ENCODE peak calls at places on chromosomes 1 and 21, in four cellular contexts. W is cardiac muscle cell, R is transverse colon, D is lower lobe of right lung. L is an unnamed sample.

GRCh38 chr1:5513891-5514515 is 478.2 kb downstream of the NPHP4 start:
- DNase-seq in W (no peak), R (peak; percentile 50), D (no peak), L (no peak)

GRCh38 chr1:43019226-43019625 is 60.6 kb upstream of the SLC2A1 start:
- DNase-seq in W (no peak), R (no peak), D (no peak), L (no peak)

GRCh38 chr1:9826087-9826486 is 2.3 kb upstream of the CLSTN1 start:
- DNase-seq in W (no peak), R (no peak), D (no peak), L (no peak)

GRCh38 chr1:33791251-33791650 is 72.6 kb upstream of the HMGB4 start:
- DNase-seq in W (no peak), R (no peak), D (no peak), L (no peak)

GRCh38 chr1:198169704-198170103 is 12.9 kb downstream of the NEK7 start:
- DNase-seq in W (no peak), R (no peak), D (no peak), L (no peak)

GRCh38 chr1:12204140-12204539 is 25.7 kb upstream of the VPS13D start:
- DNase-seq in W (no peak), R (no peak), D (no peak), L (no peak)

GRCh38 chr21:45098867-45099266 is 24.5 kb downstream of the ADARB1 start:
- DNase-seq in W (peak; percentile 48), R (no peak), D (no peak), L (no peak)

GRCh38 chr1:3195480-3195815 is 126.4 kb downstream of the PRDM16 start:
- DNase-seq in W (no peak), R (no peak), D (no peak), L (no peak)

GRCh38 chr1:77170687-77171086 is 48.5 kb downstream of the PIGK start:
- DNase-seq in W (no peak), R (no peak), D (no peak), L (no peak)

GRCh38 chr1:33295450-33296081 is 25.3 kb downstream of the A3GALT2 start:
- DNase-seq in W (peak; percentile 82), R (peak; percentile 91), D (peak; percentile 89), L (no peak)

GRCh38 chr21:41328660-41329300 is 12.2 kb downstream of the FAM3B start:
- DNase-seq in W (no peak), R (no peak), D (no peak), L (no peak)

GRCh38 chr21:35257413-35257812 is 208.3 kb upstream of the RUNX1 start:
- DNase-seq in W (no peak), R (peak; percentile 51), D (peak; percentile 48), L (no peak)

GRCh38 chr1:11648039-11648438 is 6.2 kb downstream of the FBXO2 start:
- DNase-seq in W (no peak), R (no peak), D (no peak), L (no peak)

GRCh38 chr1:89978763-89979162 is 16.1 kb upstream of the ZNF326 start:
- DNase-seq in W (no peak), R (no peak), D (no peak), L (no peak)

GRCh38 chr1:25565188-25565591 is 21.8 kb downstream of the LDLRAP1 start:
- DNase-seq in W (no peak), R (no peak), D (no peak), L (no peak)

GRCh38 chr21:29078884-29079765 is 5.7 kb upstream of the CCT8 start:
- DNase-seq in W (no peak), R (no peak), D (peak; percentile 52), L (no peak)

GRCh38 chr1:185626344-185626743 is 107.8 kb upstream of the HMCN1 start:
- DNase-seq in W (no peak), R (no peak), D (no peak), L (no peak)

GRCh38 chr1:25715888-25716287 is 84.1 kb upstream of the SELENON start:
- DNase-seq in W (no peak), R (no peak), D (no peak), L (no peak)

GRCh38 chr1:65265296-65266271 is 43.8 kb upstream of the DNAJC6 start:
- DNase-seq in W (peak; percentile 86), R (peak; percentile 25), D (no peak), L (no peak)

GRCh38 chr1:207885129-207886032 is 25.5 kb downstream of the CD34 start:
- DNase-seq in W (peak; percentile 88), R (peak; percentile 88), D (peak; percentile 88), L (peak; percentile 22)
- H3K4me1 ChIP-seq in W (no peaks in the 10 kb centered on the region), R (peaks cover 42% of the 10 kb centered on the region), D (peaks cover 69% of the 10 kb centered on the region), L (peaks cover 33% of the 10 kb centered on the region)

DNA sequence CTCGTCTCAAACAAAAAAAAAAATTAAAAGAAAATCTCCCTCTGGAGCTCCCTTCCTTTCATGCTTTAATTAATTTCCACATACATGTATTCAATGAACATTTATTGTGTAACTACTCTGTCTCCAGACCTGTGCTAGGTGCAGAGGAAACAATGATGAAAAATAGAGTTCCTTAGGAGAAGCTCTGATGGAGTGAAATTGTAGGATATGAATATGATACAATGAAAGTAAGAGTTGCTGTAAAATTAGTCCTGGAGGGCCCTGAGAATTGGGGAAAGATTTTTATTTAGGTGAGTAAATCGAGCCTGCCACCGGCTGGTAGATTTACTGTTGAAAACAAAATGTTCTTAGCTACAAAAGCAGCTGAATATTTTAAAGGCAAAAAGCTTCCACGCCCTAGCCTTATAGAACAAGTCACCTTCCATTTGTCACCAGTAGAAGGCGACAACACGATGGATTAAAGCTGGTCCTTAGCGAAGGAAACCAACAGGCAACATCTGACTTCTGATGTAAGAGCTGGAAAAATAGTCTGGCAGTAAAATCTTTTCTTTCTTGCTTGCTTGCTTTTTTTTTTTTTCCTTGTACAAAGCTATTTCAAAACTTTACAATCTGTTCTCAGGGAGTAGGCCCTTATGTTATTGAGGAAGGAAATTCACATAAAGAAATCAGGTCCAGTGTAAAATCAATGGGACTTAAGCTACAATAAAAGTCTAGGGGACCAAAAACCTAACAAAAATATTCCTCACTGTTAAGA is 82.0 kb upstream of the ROR1 start:
- DNase-seq in W (peak; percentile 83), R (peak; percentile 62), D (no peak), L (no peak)
- H3K4me1 ChIP-seq in W (peaks cover 8% of the 10 kb centered on the region), R (peaks cover 16% of the 10 kb centered on the region), D (peaks cover 5% of the 10 kb centered on the region), L (peaks cover 9% of the 10 kb centered on the region)

GRCh38 chr1:18426580-18426979 is 54.1 kb upstream of the KLHDC7A start:
- DNase-seq in W (no peak), R (no peak), D (no peak), L (no peak)
- H3K4me1 ChIP-seq in W (no peaks in the 10 kb centered on the region), R (no peaks in the 10 kb centered on the region), D (no peaks in the 10 kb centered on the region), L (no peaks in the 10 kb centered on the region)

DNA sequence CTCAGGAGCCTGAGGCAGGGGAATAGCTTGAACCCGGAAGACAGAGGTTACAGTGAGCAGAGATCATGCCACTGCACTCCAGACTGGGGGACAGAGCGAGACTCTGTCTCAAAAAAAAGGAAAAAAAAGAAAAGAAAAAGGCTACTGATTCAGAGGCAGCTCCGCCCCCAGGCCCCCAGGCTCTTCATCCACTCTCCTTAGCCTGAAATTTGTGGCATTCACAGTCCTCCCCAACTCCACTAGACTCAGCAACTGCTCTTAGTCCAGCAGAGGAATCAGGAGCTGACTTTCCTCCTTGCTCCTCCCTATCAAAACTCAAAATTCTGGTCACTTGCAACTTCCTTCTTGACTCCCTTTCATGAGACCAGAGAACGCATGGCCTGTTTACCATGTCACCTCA is 27.0 kb downstream of the PCAT6 start:
- DNase-seq in W (no peak), R (no peak), D (no peak), L (no peak)
- H3K4me1 ChIP-seq in W (no peaks in the 10 kb centered on the region), R (peaks cover 6% of the 10 kb centered on the region), D (peaks cover 16% of the 10 kb centered on the region), L (peaks cover 34% of the 10 kb centered on the region)

GRCh38 chr1:116912846-116913245 is 3.1 kb downstream of the PTGFRN start:
- DNase-seq in W (no peak), R (no peak), D (no peak), L (no peak)
- H3K4me1 ChIP-seq in W (peaks cover 40% of the 10 kb centered on the region), R (peaks cover 67% of the 10 kb centered on the region), D (peaks cover 39% of the 10 kb centered on the region), L (peaks cover 37% of the 10 kb centered on the region)

GRCh38 chr1:240310226-240310925 is 218.7 kb downstream of the FMN2 start:
- DNase-seq in W (no peak), R (no peak), D (no peak), L (no peak)

GRCh38 chr1:240308061-240308460 is 216.4 kb downstream of the FMN2 start:
- DNase-seq in W (no peak), R (no peak), D (no peak), L (no peak)

GRCh38 chr1:240309804-240310203 is 218.1 kb downstream of the FMN2 start:
- DNase-seq in W (no peak), R (no peak), D (no peak), L (no peak)

GRCh38 chr1:240306673-240307072 is 215.0 kb downstream of the FMN2 start:
- DNase-seq in W (no peak), R (no peak), D (no peak), L (no peak)

DNA sequence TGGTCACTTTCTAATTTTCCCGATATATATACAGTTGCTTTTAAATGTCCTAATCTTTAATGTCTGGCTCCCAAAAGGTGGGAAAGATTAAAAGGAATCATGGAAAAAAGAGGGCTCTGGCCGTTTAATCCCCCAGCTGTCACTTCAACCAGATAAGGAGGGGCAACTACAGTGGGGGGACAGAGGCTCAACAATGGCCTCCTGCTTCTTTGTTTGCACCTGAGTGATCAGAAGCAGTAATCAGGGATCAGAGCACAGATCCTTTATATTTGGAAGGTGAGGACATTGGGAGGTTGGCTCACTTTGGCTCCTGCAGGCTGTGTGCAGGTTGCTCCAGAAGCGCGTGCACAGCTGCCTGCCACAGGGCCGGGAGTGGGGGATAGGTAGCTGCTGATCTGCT is 212.8 kb downstream of the FMN2 start:
- DNase-seq in W (no peak), R (no peak), D (no peak), L (no peak)
- H3K4me1 ChIP-seq in W (no peaks in the 10 kb centered on the region), R (no peaks in the 10 kb centered on the region), D (no peaks in the 10 kb centered on the region), L (no peaks in the 10 kb centered on the region)

GRCh38 chr1:8133190-8133589 is 107.1 kb upstream of the ERRFI1 start:
- DNase-seq in W (no peak), R (no peak), D (no peak), L (no peak)

GRCh38 chr1:8136766-8137165 is 110.7 kb upstream of the ERRFI1 start:
- DNase-seq in W (peak; percentile 21), R (no peak), D (no peak), L (no peak)

GRCh38 chr1:8135250-8135649 is 109.1 kb upstream of the ERRFI1 start:
- DNase-seq in W (no peak), R (no peak), D (no peak), L (no peak)

GRCh38 chr1:8134546-8135235 is 108.6 kb upstream of the ERRFI1 start:
- DNase-seq in W (no peak), R (no peak), D (no peak), L (no peak)

GRCh38 chr1:8133657-8134430 is 107.7 kb upstream of the ERRFI1 start:
- DNase-seq in W (peak; percentile 47), R (peak; percentile 63), D (no peak), L (no peak)
- H3K4me1 ChIP-seq in W (peaks cover 10% of the 10 kb centered on the region), R (peaks cover 27% of the 10 kb centered on the region), D (peaks cover 26% of the 10 kb centered on the region), L (peaks cover 8% of the 10 kb centered on the region)

L was measured in esophagus squamous epithelium.